ENCODE peak calls at places on chromosomes 5 and 9, in eight cellular contexts. T is psoas muscle, G is progenitor cell of endocrine pancreas, A is thyroid gland, I is spleen, W is left ventricle myocardium inferior, E is Peyer's patch, C is D721Med. U is an unnamed sample.

GRCh38 chr9:95007470-95007869 is 281.0 kb downstream of the AOPEP start:
- DNase-seq in G (no peak), I (no peak), T (no peak), E (no peak), A (no peak), C (no peak), W (no peak), U (no peak)

GRCh38 chr5:71587709-71588532 is 781 bp downstream of the MCCC2 start:
- DNase-seq in T (no peak), E (no peak), A (no peak), C (no peak), W (no peak), I (no peak), G (no peak), U (no peak)

GRCh38 chr5:16179511-16179935 is at the start of gene MARCHF11:
- DNase-seq in T (no peak), E (no peak), A (no peak), I (no peak), W (no peak), G (peak), C (no peak), U (no peak)

GRCh38 chr9:2087500-2088313 is 72.6 kb downstream of the SMARCA2 start:
- DNase-seq in I (no peak), A (no peak), E (no peak), W (no peak), G (no peak), T (no peak), C (no peak), U (no peak)

GRCh38 chr5:170313344-170313743 is 15.8 kb upstream of the LCP2 start:
- DNase-seq in T (no peak), A (no peak), C (no peak), I (no peak), G (no peak), E (no peak), W (no peak), U (no peak)

GRCh38 chr5:110105692-110106091 is 416.0 kb downstream of the MAN2A1 start:
- DNase-seq in G (no peak), C (no peak), I (no peak), E (no peak), W (no peak), A (peak), T (no peak), U (no peak)

GRCh38 chr9:134455951-134456739 is 129.9 kb downstream of the RXRA start:
- DNase-seq in I (peak), T (peak), A (peak), W (peak), E (peak), C (no peak), G (no peak), U (peak)

GRCh38 chr9:113593682-113594281 is 130.3 kb downstream of the RGS3 start:
- DNase-seq in I (peak), A (peak), G (peak), W (peak), C (no peak), T (peak), E (peak), U (no peak)

GRCh38 chr5:158406884-158407790 is 548.2 kb upstream of the CLINT1 start:
- DNase-seq in A (no peak), T (no peak), W (no peak), G (no peak), C (no peak), E (no peak), I (no peak), U (no peak)

GRCh38 chr5:33608476-33609026 is 167.8 kb downstream of the TARS1 start:
- DNase-seq in W (no peak), C (no peak), G (no peak), I (no peak), E (no peak), T (no peak), A (no peak), U (no peak)

GRCh38 chr5:148984333-148984732 is 78.5 kb downstream of the SH3TC2 start:
- DNase-seq in E (no peak), G (no peak), I (no peak), C (no peak), T (no peak), W (no peak), A (no peak), U (no peak)

GRCh38 chr9:112789493-112789892 is 38.9 kb downstream of the SNX30 start:
- DNase-seq in C (no peak), T (no peak), W (no peak), I (no peak), G (no peak), A (no peak), E (no peak), U (no peak)

GRCh38 chr5:15440434-15440833 is 59.5 kb upstream of the FBXL7 start:
- DNase-seq in W (no peak), E (no peak), C (no peak), G (no peak), T (no peak), A (no peak), I (no peak), U (no peak)

GRCh38 chr5:112270299-112271293 is 148.5 kb downstream of the EPB41L4A start:
- DNase-seq in I (no peak), W (no peak), G (no peak), A (no peak), C (no peak), E (no peak), T (no peak), U (no peak)

GRCh38 chr5:83688321-83688720 is 32.3 kb downstream of the HAPLN1 start:
- DNase-seq in W (no peak), E (no peak), G (no peak), I (no peak), T (no peak), A (no peak), C (no peak), U (no peak)

GRCh38 chr9:121494192-121494591 is 5.5 kb downstream of the GGTA1 start:
- DNase-seq in I (no peak), C (no peak), E (no peak), G (no peak), A (no peak), T (no peak), W (no peak), U (no peak)

GRCh38 chr5:20956134-20956533 is 968.1 kb upstream of the CDH18 start:
- DNase-seq in W (no peak), I (no peak), E (no peak), A (no peak), T (no peak), G (no peak), C (no peak), U (no peak)

GRCh38 chr9:121455527-121456239 is 44.0 kb downstream of the GGTA1 start:
- DNase-seq in W (no peak), C (no peak), E (no peak), G (no peak), A (no peak), T (no peak), I (no peak), U (no peak)

GRCh38 chr9:38057416-38058195 is 11.4 kb downstream of the SHB start:
- DNase-seq in T (no peak), E (no peak), G (no peak), C (no peak), I (peak), W (peak), A (peak), U (no peak)

GRCh38 chr5:137206030-137206715 is 293.0 kb downstream of the SPOCK1 start:
- DNase-seq in E (no peak), C (no peak), G (no peak), T (no peak), A (peak), W (no peak), I (no peak), U (no peak)

GRCh38 chr9:76996700-76997099 is 22.8 kb upstream of the FOXB2 start:
- DNase-seq in A (peak), W (peak), C (no peak), G (no peak), T (peak), I (no peak), E (no peak), U (no peak)

GRCh38 chr5:52580921-52581320 is 206.8 kb upstream of the ITGA1 start:
- DNase-seq in G (no peak), T (no peak), W (no peak), C (no peak), I (no peak), E (no peak), A (no peak), U (no peak)

GRCh38 chr5:98587166-98587565 is 186.3 kb upstream of the RGMB start:
- DNase-seq in I (no peak), G (no peak), T (no peak), A (no peak), W (no peak), C (no peak), E (no peak), U (no peak)

GRCh38 chr9:123406691-123407536 is 50.9 kb downstream of the CRB2 start:
- DNase-seq in T (no peak), I (peak), A (no peak), C (no peak), G (no peak), E (no peak), W (no peak), U (no peak)

GRCh38 chr9:114946013-114946412 is 15.6 kb upstream of the TNFSF8 start:
- DNase-seq in T (no peak), I (no peak), C (no peak), E (no peak), A (no peak), W (no peak), G (no peak), U (no peak)

GRCh38 chr5:180604271-180604670 is 13.0 kb upstream of the SCGB3A1 start:
- DNase-seq in C (no peak), I (peak), G (no peak), A (no peak), E (no peak), W (no peak), T (no peak), U (no peak)

GRCh38 chr9:85577353-85577952 is 164.3 kb downstream of the AGTPBP1 start:
- DNase-seq in C (no peak), E (no peak), W (no peak), G (no peak), T (no peak), A (no peak), I (no peak), U (no peak)

GRCh38 chr9:9791621-9792020 is 821.2 kb downstream of the PTPRD start:
- DNase-seq in W (no peak), T (no peak), G (no peak), A (no peak), I (no peak), E (no peak), C (no peak), U (no peak)

GRCh38 chr5:108433600-108433999 is 51.7 kb upstream of the FBXL17 start:
- DNase-seq in I (no peak), T (no peak), W (no peak), A (no peak), E (no peak), C (no peak), G (no peak), U (no peak)
- TF ChIP-seq CTCF in I (no peak), T (no peak), W (no peak), A (no peak), E (no peak), C (no peak), G (no peak), U (no peak)

DNA sequence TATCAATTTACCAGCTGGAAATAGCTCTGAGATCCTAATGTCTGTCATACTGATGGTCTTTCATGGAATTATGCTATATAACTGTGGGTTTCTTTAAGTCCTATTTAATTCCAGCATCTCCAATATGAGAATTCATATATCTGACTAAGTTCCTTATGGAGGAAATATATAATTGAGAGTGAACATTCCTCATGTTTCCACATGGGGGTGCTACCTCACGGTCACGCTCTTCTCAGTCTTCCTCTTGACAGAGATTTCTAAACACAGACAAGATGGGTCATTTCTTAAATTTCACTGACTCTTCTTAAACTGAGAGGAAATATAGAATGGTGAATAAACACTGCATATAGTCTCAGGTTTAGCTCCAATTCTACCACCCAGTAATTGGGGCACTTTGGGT is 212.1 kb downstream of the SLF1 start:
- DNase-seq in G (no peak), C (no peak), A (no peak), I (no peak), E (no peak), T (no peak), W (no peak), U (no peak)
- TF ChIP-seq CTCF in G (peak), C (peak), A (no peak), I (no peak), E (no peak), T (no peak), W (peak), U (no peak)

GRCh38 chr5:72817639-72818266 is 1.3 kb downstream of the TNPO1 start:
- DNase-seq in E (no peak), I (no peak), C (no peak), A (no peak), G (no peak), T (no peak), W (no peak), U (no peak)

GRCh38 chr5:72817076-72817476 is 615 bp downstream of the TNPO1 start:
- DNase-seq in W (peak), G (no peak), C (no peak), E (peak), T (peak), I (no peak), A (peak), U (no peak)

GRCh38 chr5:72815580-72816296 is 723 bp upstream of the TNPO1 start:
- DNase-seq in E (no peak), W (no peak), T (no peak), A (no peak), G (no peak), I (no peak), C (no peak), U (no peak)

GRCh38 chr5:72814864-72815263 is 1.6 kb upstream of the TNPO1 start:
- DNase-seq in C (no peak), A (no peak), W (no peak), G (no peak), E (no peak), T (no peak), I (no peak), U (no peak)

DNA sequence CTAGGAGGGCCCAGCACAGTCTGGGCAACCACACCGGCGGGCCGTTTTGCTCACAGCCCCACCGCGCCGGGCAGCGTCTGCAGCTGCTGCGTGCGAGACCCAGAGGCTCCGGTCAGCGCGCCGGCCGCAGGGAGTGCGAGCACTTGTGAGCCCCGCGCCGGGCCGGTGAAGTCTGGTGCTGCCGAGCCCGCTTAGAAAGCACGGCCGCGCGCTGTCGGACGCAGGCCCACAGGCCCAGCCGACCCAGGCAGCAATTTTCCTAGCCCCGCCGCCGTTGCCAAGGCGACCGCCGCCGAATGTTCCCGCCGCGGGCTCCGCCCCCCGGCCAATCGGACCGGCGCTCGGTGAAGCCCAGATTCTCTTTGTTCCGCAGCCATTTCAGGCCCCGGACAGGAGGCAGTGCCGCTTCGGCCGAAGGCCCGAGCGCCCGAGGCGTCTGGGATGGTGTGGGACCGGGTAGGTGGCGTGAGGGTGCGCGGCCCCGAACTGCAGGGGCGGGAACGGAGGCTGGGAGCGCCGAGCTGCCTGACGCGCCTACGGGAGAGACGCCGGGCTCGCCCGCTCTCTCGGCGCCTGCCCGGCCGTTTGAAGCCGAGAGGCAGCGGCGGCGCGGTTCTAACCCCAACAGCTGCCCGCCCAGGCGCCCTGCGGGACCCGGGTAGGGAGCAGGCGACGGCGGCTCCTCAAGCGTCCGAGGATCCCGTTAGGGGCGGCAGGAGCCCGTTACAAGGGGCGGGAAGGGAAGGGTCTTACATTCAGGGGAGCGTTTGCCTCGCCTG is at the start of gene TNPO1:
- DNase-seq in T (peak), A (peak), W (peak), E (peak), G (peak), C (peak), I (peak), U (peak)
- TF ChIP-seq CTCF in T (no peak), A (no peak), W (no peak), E (no peak), G (peak), C (no peak), I (no peak), U (no peak)

GRCh38 chr9:96072930-96073329 is 197.4 kb downstream of the ERCC6L2 start:
- DNase-seq in E (no peak), W (no peak), T (no peak), I (no peak), C (no peak), A (no peak), G (no peak), U (no peak)

GRCh38 chr9:96073531-96074284 is 198.2 kb downstream of the ERCC6L2 start:
- DNase-seq in I (no peak), C (no peak), E (no peak), T (no peak), G (no peak), A (peak), W (no peak), U (no peak)

GRCh38 chr9:96068511-96068910 is 193.0 kb downstream of the ERCC6L2 start:
- DNase-seq in T (no peak), G (no peak), A (peak), E (no peak), W (no peak), I (no peak), C (no peak), U (no peak)

GRCh38 chr9:96069821-96070220 is 194.3 kb downstream of the ERCC6L2 start:
- DNase-seq in T (no peak), W (no peak), I (no peak), E (no peak), G (no peak), A (peak), C (no peak), U (no peak)

GRCh38 chr9:96071245-96072124 is 196.0 kb downstream of the ERCC6L2 start:
- DNase-seq in W (no peak), E (no peak), T (no peak), G (no peak), I (no peak), C (no peak), A (peak), U (no peak)
- TF ChIP-seq CTCF in W (peak), E (peak), T (peak), G (peak), I (peak), C (no peak), A (peak), U (peak)

GRCh38 chr5:132662925-132663770 is 5.2 kb downstream of the IL13 start:
- DNase-seq in A (peak), C (no peak), E (no peak), I (peak), T (no peak), G (no peak), W (no peak), U (no peak)
- TF ChIP-seq CTCF in A (no peak), C (no peak), E (no peak), I (no peak), T (no peak), G (no peak), W (no peak), U (no peak)

GRCh38 chr9:87678650-87679355 is 47.1 kb upstream of the CTSL start:
- DNase-seq in W (peak), T (peak), I (no peak), E (peak), A (peak), C (peak), G (peak), U (no peak)
- TF ChIP-seq CTCF in W (peak), T (peak), I (peak), E (peak), A (peak), C (peak), G (peak), U (peak)

GRCh38 chr5:91302335-91302734 is 80.8 kb downstream of the ARRDC3 start:
- DNase-seq in E (no peak), G (no peak), W (no peak), C (no peak), T (no peak), A (no peak), I (no peak), U (no peak)
- TF ChIP-seq CTCF in E (no peak), G (no peak), W (no peak), C (no peak), T (no peak), A (no peak), I (no peak), U (no peak)

DNA sequence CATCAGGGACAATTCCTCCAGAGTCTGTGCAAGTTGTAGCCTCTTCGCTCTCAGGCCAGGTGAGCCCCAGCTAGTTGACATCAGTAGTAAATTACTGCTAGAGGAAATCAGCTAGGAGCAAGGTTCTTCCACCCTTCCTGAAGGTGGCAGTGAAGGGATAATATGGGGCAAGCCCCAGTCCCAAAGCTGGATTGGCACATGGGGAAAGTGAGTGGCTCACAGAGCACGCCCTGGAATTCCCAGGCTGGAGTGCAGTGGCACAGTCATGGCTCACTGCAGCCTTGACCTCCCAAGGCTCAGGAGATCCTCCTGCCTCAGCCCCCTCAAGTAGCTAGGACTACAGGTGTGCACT is 82.1 kb downstream of the CYFIP2 start:
- DNase-seq in G (no peak), I (no peak), W (no peak), T (no peak), A (no peak), C (no peak), E (no peak), U (no peak)
- TF ChIP-seq CTCF in G (no peak), I (no peak), W (no peak), T (no peak), A (no peak), C (no peak), E (no peak), U (no peak)